ENCODE peak calls at places on chromosomes 4 and X, in six cellular contexts. A is aorta; K is naive thymus-derived CD4-positive, alpha-beta T cell; I is left ventricle myocardium inferior; Q is upper lobe of right lung; H is heart right ventricle. X is an unnamed sample.
A peak's percentile ranks its signal among the peaks of the same experiment; 100 is the strongest.

GRCh38 chrX:50103866-50104566 is 96.8 kb downstream of the AKAP4 start:
- DNase-seq in A (no peak), K (no peak), I (no peak), Q (no peak), H (no peak), X (no peak)

GRCh38 chr4:161894493-161895167 is 269.2 kb downstream of the FSTL5 start:
- DNase-seq in A (no peak), K (no peak), I (no peak), Q (no peak), H (no peak), X (no peak)

GRCh38 chrX:14964500-14964899 is 91.3 kb downstream of the MOSPD2 start:
- DNase-seq in A (no peak), K (no peak), I (no peak), Q (no peak), H (no peak), X (no peak)

GRCh38 chr4:1595789-1596325 is 88.3 kb downstream of the FAM53A start:
- DNase-seq in A (peak; percentile 26), K (no peak), I (no peak), Q (peak; percentile 48), H (no peak), X (no peak)

GRCh38 chr4:152471251-152471792 is 64.6 kb downstream of the FBXW7 start:
- DNase-seq in A (no peak), K (no peak), I (no peak), Q (no peak), H (no peak), X (no peak)

GRCh38 chr4:4645743-4646142 is 103.9 kb upstream of the STX18 start:
- DNase-seq in A (no peak), K (no peak), I (no peak), Q (no peak), H (no peak), X (peak; percentile 53)

GRCh38 chrX:63613531-63614028 is 171.4 kb downstream of the ARHGEF9 start:
- DNase-seq in A (no peak), K (no peak), I (no peak), Q (no peak), H (no peak), X (no peak)

GRCh38 chr4:99790796-99791617 is 25.6 kb upstream of the DAPP1 start:
- DNase-seq in A (no peak), K (no peak), I (no peak), Q (no peak), H (no peak), X (no peak)

GRCh38 chrX:132270699-132271098 is 51.5 kb upstream of the RAP2C start:
- DNase-seq in A (no peak), K (no peak), I (peak; percentile 22), Q (no peak), H (peak; percentile 43), X (no peak)

GRCh38 chr4:95889662-95890061 is 49.8 kb downstream of the PDHA2 start:
- DNase-seq in A (no peak), K (no peak), I (no peak), Q (no peak), H (no peak), X (peak; percentile 77)

GRCh38 chr4:137370206-137370633 is 162.1 kb downstream of the PCDH18 start:
- DNase-seq in A (no peak), K (no peak), I (no peak), Q (no peak), H (no peak), X (no peak)

GRCh38 chr4:6333301-6334202 is 63.9 kb downstream of the WFS1 start:
- DNase-seq in A (peak; percentile 12), K (no peak), I (no peak), Q (no peak), H (no peak), X (peak; percentile 75)

GRCh38 chr4:52292245-52292644 is 241.1 kb downstream of the SPATA18 start:
- DNase-seq in A (no peak), K (no peak), I (no peak), Q (no peak), H (no peak), X (no peak)

GRCh38 chrX:46686003-46686645 is 72.8 kb downstream of the SLC9A7 start:
- DNase-seq in A (no peak), K (peak; percentile 42), I (no peak), Q (no peak), H (peak; percentile 17), X (peak; percentile 57)

GRCh38 chr4:71130827-71131603 is 137.6 kb downstream of the DCK start:
- DNase-seq in A (no peak), K (no peak), I (no peak), Q (no peak), H (no peak), X (no peak)

GRCh38 chrX:12955882-12956703 is 18.8 kb upstream of the TMSB4X start:
- DNase-seq in A (peak; percentile 79), K (no peak), I (peak; percentile 59), Q (peak; percentile 82), H (peak; percentile 59), X (no peak)

GRCh38 chr4:5916229-5916628 is 23.3 kb upstream of the CRMP1 start:
- DNase-seq in A (no peak), K (no peak), I (no peak), Q (no peak), H (no peak), X (peak; percentile 45)

GRCh38 chrX:150635952-150636351 is 57.2 kb upstream of the MTMR1 start:
- DNase-seq in A (no peak), K (no peak), I (no peak), Q (no peak), H (no peak), X (no peak)

GRCh38 chr4:94826206-94826605 is 68.5 kb downstream of the BMPR1B start:
- DNase-seq in A (no peak), K (no peak), I (no peak), Q (no peak), H (no peak), X (no peak)

GRCh38 chr4:133150643-133151300 is 1.7 kb downstream of the PCDH10 start:
- DNase-seq in A (peak; percentile 50), K (no peak), I (no peak), Q (no peak), H (no peak), X (peak; percentile 80)

GRCh38 chr4:3399277-3400194 is 42.2 kb upstream of the HGFAC start:
- DNase-seq in A (no peak), K (no peak), I (peak; percentile 21), Q (no peak), H (peak; percentile 54), X (no peak)

GRCh38 chrX:118519411-118520205 is 24.0 kb downstream of the DOCK11 start:
- DNase-seq in A (no peak), K (no peak), I (no peak), Q (no peak), H (no peak), X (no peak)

GRCh38 chr4:62914758-62915157 is 1494.5 kb downstream of the TECRL start:
- DNase-seq in A (no peak), K (no peak), I (no peak), Q (no peak), H (no peak), X (no peak)

GRCh38 chr4:185242749-185243533 is 33.5 kb downstream of the SNX25 start:
- DNase-seq in A (no peak), K (no peak), I (no peak), Q (no peak), H (no peak), X (no peak)

GRCh38 chr4:158315706-158316105 is 105.4 kb downstream of the TMEM144 start:
- DNase-seq in A (no peak), K (no peak), I (no peak), Q (no peak), H (no peak), X (no peak)

GRCh38 chr4:153067376-153067775 is 131.3 kb downstream of the FHDC1 start:
- DNase-seq in A (no peak), K (no peak), I (no peak), Q (no peak), H (no peak), X (peak; percentile 62)

GRCh38 chr4:153143527-153144348 is 60.5 kb upstream of the TRIM2 start:
- DNase-seq in A (no peak), K (no peak), I (no peak), Q (no peak), H (no peak), X (no peak)

GRCh38 chrX:153722704-153723350 is 1.4 kb downstream of the BCAP31 start:
- DNase-seq in A (no peak), K (no peak), I (no peak), Q (peak; percentile 71), H (no peak), X (no peak)

GRCh38 chr4:55756208-55756607 is 63.4 kb upstream of the EXOC1L start:
- DNase-seq in A (no peak), K (no peak), I (no peak), Q (no peak), H (no peak), X (no peak)

GRCh38 chr4:82765134-82765533 is 33.5 kb downstream of the SCD5 start:
- DNase-seq in A (no peak), K (no peak), I (no peak), Q (no peak), H (no peak), X (no peak)

GRCh38 chrX:68428431-68428830 is 4.9 kb downstream of the OPHN1 start:
- DNase-seq in A (no peak), K (no peak), I (no peak), Q (no peak), H (no peak), X (no peak)

DNA sequence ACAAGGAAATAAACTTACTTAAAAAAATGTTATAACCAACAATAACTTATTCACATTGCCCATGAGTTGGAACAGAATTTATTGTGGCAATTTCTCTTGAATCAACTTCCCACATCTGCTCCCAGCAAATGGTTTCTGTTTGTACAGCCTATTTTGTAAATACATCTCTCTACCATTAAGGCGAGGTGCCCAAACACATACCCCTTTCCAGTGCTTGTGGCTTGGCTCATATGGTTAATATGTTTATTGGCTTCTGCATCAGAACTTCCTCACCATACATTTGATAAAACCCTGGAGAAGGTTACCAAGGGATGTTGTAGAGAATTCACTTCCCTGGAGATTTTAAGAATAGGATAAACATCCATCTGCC is 207.1 kb downstream of the SOWAHB start:
- DNase-seq in A (no peak), K (no peak), I (no peak), Q (no peak), H (no peak), X (no peak)
- H3K27ac ChIP-seq in A (peak overlapping the region; percentile 28), K (no peak overlapping the region), I (no peak overlapping the region), Q (no peak overlapping the region), H (no peak overlapping the region), X (no peak overlapping the region)

GRCh38 chr4:123784626-123785025 is 388.0 kb downstream of the SPRY1 start:
- DNase-seq in A (no peak), K (no peak), I (no peak), Q (no peak), H (no peak), X (no peak)
- H3K27ac ChIP-seq in A (no peak overlapping the region), K (no peak overlapping the region), I (peak overlapping the region; percentile 69), Q (peak overlapping the region; percentile 3), H (peak overlapping the region; percentile 82), X (no peak overlapping the region)

DNA sequence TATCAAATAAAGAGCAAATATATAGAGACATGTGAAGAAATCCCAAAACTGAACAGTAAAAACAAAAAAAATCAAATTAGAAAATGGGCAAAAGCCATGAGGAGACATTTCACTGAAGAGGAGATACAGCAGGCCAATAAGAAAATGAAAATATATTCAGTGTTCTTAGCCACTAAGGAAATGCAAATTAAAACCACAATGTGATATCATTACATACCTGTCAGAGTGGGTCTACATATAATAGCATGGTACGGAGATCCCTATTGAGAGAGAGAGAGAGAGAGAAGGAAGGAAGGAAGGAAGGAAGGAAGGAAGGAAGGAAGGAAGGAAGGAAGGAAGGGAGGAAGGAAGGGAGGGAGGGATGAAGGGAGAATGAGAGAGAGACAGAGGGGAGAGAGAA is 707.0 kb upstream of the ACTRT1 start:
- DNase-seq in A (no peak), K (no peak), I (no peak), Q (no peak), H (no peak), X (no peak)
- H3K27ac ChIP-seq in A (no peak overlapping the region), K (no peak overlapping the region), I (no peak overlapping the region), Q (no peak overlapping the region), H (no peak overlapping the region), X (no peak overlapping the region)

GRCh38 chr4:88535090-88535755 is 11.6 kb upstream of the PYURF start:
- DNase-seq in A (no peak), K (no peak), I (no peak), Q (no peak), H (no peak), X (no peak)
- H3K27ac ChIP-seq in A (no peak overlapping the region), K (no peak overlapping the region), I (no peak overlapping the region), Q (no peak overlapping the region), H (no peak overlapping the region), X (no peak overlapping the region)

X was measured in endodermal cell.